ENCODE peak calls at places on chromosomes 12 and 14, in six cellular contexts. B is cardiac muscle cell, M is body of pancreas, V is tibial nerve, J is IMR-90, Z is breast epithelium. T is an unnamed sample.

GRCh38 chr14:69570836-69571330 is 3.8 kb downstream of the CCDC177 start:
- DNase-seq in J (no peak), Z (no peak), V (no peak), B (no peak), M (no peak), T (no peak)

GRCh38 chr12:83889745-83890144 is 1022.9 kb downstream of the SLC6A15 start:
- DNase-seq in B (no peak), M (no peak), Z (no peak), V (no peak), J (no peak), T (no peak)

GRCh38 chr12:93419388-93420034 is 22.2 kb downstream of the UBE2N start:
- DNase-seq in M (no peak), Z (no peak), J (peak; percentile 75), V (no peak), B (peak; percentile 79), T (peak; percentile 18)

GRCh38 chr12:120822832-120823503 is 81.2 kb downstream of the SPPL3 start:
- DNase-seq in Z (no peak), V (no peak), J (no peak), B (no peak), M (no peak), T (no peak)

GRCh38 chr12:110776410-110776809 is 33.7 kb upstream of the PPP1CC start:
- DNase-seq in M (no peak), V (no peak), Z (no peak), B (no peak), J (no peak), T (peak; percentile 39)

GRCh38 chr14:24339284-24340151 is at the start of gene RIPK3:
- DNase-seq in Z (no peak), M (peak; percentile 78), B (no peak), J (no peak), V (no peak), T (no peak)

GRCh38 chr12:65891987-65892481 is 67.8 kb downstream of the HMGA2 start:
- DNase-seq in M (peak; percentile 74), V (peak; percentile 84), Z (peak; percentile 75), B (peak; percentile 98), J (peak; percentile 99), T (peak; percentile 95)

GRCh38 chr12:77113971-77114370 is 48.6 kb upstream of the E2F7 start:
- DNase-seq in V (no peak), M (no peak), Z (no peak), B (no peak), J (peak; percentile 49), T (no peak)

GRCh38 chr14:65555358-65555757 is 142.8 kb downstream of the FUT8 start:
- DNase-seq in M (no peak), B (no peak), V (no peak), J (no peak), Z (no peak), T (no peak)

GRCh38 chr14:89701079-89702043 is 253.2 kb downstream of the EFCAB11 start:
- DNase-seq in M (peak; percentile 91), B (peak; percentile 91), V (peak; percentile 61), Z (peak; percentile 68), J (peak; percentile 62), T (peak; percentile 23)

GRCh38 chr12:131115766-131116165 is 162.1 kb downstream of the ADGRD1 start:
- DNase-seq in B (no peak), Z (no peak), V (no peak), M (no peak), J (no peak), T (no peak)

GRCh38 chr12:69151254-69151751 is 88.1 kb upstream of the CPSF6 start:
- DNase-seq in J (no peak), B (no peak), V (no peak), Z (no peak), M (peak; percentile 36), T (no peak)

GRCh38 chr14:68283378-68284123 is 464.0 kb downstream of the RAD51B start:
- DNase-seq in M (peak; percentile 16), B (peak; percentile 34), J (no peak), Z (no peak), V (no peak), T (no peak)

GRCh38 chr12:24600996-24601395 is 347.9 kb downstream of the BCAT1 start:
- DNase-seq in J (peak; percentile 92), M (no peak), B (peak; percentile 66), Z (no peak), V (no peak), T (peak; percentile 57)

DNA sequence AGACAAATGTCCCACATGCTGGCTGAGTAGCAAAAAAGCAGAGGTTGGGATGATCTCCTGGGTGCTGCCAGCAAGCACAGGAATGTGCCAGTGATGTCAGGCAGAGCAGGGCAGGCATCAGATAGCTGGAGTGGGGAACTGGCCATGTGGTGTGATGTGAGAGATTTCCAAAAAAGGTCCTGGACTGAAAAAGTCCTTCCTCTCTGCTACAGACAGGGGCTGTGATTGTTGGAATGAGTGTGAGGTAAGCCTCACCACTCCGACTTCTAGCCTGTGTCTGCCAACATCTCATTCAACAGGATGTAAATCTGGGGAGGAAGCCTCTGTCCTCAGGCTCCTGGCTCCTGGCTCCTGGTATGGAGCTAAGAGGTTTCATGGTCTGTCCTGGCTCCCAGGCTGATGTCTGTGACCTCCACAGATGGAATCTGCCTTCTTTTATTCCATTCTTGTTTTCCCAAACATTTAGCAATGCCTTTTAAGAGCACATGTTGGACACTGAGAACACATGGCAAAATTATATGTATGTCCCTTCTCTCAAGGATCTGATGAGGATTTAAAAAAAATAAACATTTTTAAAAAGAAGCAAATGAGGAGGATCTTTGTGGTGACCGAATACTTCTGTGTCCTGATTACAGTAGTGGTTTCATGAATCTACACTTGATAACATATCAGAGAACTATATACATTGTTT is 50.1 kb upstream of the STK38L start:
- DNase-seq in B (peak; percentile 87), J (peak; percentile 86), V (no peak), M (peak; percentile 26), Z (peak; percentile 75), T (no peak)
- TF ChIP-seq CTCF in B (no peak), J (no peak), V (no peak), M (no peak), Z (no peak), T (no peak)

GRCh38 chr14:91249841-91250616 is 5.5 kb upstream of the GPR68 start:
- DNase-seq in J (no peak), V (no peak), Z (no peak), B (no peak), M (no peak), T (peak; percentile 93)
- H3K4me3 ChIP-seq in J (no peak overlapping the region), V (no peak overlapping the region), Z (no peak overlapping the region), B (no peak overlapping the region), M (no peak overlapping the region), T (no peak overlapping the region)

DNA sequence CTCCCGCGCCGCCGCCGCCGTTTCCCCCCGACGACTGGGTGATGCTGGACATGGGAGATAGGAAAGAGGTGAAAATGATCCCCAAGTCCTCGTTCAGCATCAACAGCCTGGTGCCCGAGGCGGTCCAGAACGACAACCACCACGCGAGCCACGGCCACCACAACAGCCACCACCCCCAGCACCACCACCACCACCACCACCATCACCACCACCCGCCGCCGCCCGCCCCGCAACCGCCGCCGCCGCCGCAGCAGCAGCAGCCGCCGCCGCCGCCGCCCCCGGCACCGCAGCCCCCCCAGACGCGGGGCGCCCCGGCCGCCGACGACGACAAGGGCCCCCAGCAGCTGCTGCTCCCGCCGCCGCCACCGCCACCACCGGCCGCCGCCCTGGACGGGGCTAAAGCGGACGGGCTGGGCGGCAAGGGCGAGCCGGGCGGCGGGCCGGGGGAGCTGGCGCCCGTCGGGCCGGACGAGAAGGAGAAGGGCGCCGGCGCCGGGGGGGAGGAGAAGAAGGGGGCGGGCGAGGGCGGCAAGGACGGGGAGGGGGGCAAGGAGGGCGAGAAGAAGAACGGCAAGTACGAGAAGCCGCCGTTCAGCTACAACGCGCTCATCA is 758 bp downstream of the FOXG1 start:
- DNase-seq in Z (no peak), J (no peak), V (no peak), B (no peak), M (no peak), T (no peak)
- H3K27me3 ChIP-seq in Z (peaks cover 92% of the 10 kb centered on the region), J (peaks cover 59% of the 10 kb centered on the region), V (peaks cover 95% of the 10 kb centered on the region), B (peaks cover 100% of the 10 kb centered on the region), M (peaks cover 49% of the 10 kb centered on the region), T (peaks cover 54% of the 10 kb centered on the region)

GRCh38 chr14:52014601-52015267 is 25.4 kb downstream of the RTRAF start:
- DNase-seq in V (no peak), B (no peak), Z (no peak), J (no peak), M (no peak), T (no peak)

GRCh38 chr14:52018252-52018651 is 28.9 kb downstream of the RTRAF start:
- DNase-seq in J (no peak), V (no peak), M (no peak), Z (no peak), B (no peak), T (no peak)

GRCh38 chr14:52012635-52013034 is 23.3 kb downstream of the RTRAF start:
- DNase-seq in B (peak; percentile 93), M (peak; percentile 54), V (no peak), Z (no peak), J (no peak), T (no peak)

GRCh38 chr14:52013984-52014600 is 24.7 kb downstream of the RTRAF start:
- DNase-seq in M (no peak), Z (no peak), B (no peak), J (no peak), V (no peak), T (no peak)

DNA sequence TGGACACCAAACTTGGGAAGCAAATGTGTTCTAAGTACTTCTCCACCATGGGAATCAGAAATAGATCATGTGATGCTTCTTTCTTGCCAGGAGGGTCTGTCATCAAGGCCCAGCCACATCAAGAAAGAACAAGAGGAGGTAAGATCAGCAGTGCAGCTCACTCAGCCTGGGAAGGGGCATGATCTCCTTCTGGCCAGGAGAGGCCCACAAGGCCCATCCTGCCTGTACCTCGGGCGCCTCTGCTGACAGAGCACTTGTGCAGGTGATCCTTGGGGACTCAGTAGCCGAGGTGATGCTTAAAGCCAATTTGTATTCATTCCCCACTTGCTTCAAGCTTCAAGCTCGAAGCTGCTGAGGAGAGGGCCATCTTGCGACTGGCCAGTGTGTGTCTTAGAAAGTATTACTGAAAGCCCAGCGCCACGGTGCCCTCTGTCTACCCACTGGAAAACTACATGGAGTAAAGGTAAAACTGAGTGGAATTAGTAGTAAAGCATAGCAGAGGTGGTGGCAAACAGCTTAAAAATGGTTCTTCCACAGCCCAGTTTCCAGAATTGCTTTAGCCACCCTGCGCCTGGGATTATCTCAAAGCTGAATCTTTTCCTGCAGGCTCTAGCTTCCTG is 26.2 kb downstream of the RTRAF start:
- DNase-seq in Z (no peak), M (peak; percentile 37), B (peak; percentile 53), J (peak; percentile 17), V (no peak), T (no peak)
- TF ChIP-seq CTCF in Z (no peak), M (peak; percentile 47), B (peak; percentile 57), J (peak; percentile 39), V (peak; percentile 46), T (peak; percentile 61)

GRCh38 chr12:12714276-12715001 is 2.7 kb upstream of the CDKN1B start:
- DNase-seq in V (no peak), Z (no peak), B (no peak), J (peak; percentile 45), M (peak; percentile 55), T (no peak)
- H3K4me3 ChIP-seq in V (peak overlapping the region; percentile 48), Z (peak overlapping the region; percentile 37), B (no peak overlapping the region), J (peak overlapping the region; percentile 11), M (no peak overlapping the region), T (peak overlapping the region; percentile 32)

DNA sequence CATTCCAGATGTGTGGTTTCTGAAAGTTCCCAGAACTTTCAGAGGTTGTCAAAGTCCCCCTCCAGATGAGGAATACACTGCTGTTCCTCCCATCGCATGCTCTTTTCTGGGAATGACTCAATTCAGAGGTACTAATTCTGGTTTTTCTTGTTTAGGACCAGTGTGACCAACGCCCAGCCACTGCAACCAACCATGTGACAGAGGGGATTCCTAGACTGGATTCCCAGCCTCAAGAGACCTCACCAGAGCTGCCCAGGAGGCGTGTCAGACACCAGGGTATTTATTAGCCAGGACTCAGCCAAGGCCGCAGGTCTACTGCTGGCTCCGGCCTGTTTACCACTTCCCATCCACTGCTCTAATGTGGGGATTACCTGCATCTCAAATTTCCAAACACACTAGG is 24.2 kb downstream of the TRAFD1 start:
- DNase-seq in B (no peak), V (no peak), Z (peak; percentile 49), J (no peak), M (peak; percentile 68), T (peak; percentile 56)
- H3K27me3 ChIP-seq in B (no peaks in the 10 kb centered on the region), V (no peaks in the 10 kb centered on the region), Z (no peaks in the 10 kb centered on the region), J (no peaks in the 10 kb centered on the region), M (no peaks in the 10 kb centered on the region), T (no peaks in the 10 kb centered on the region)